ENCODE peak calls at places on chromosomes 1 and 21, in nine cellular contexts. J is neural progenitor cell, Q is thoracic aorta, O is gastrocnemius medialis, Y is psoas muscle, V is kidney, F is tibial nerve, P is cardiac muscle cell, H is left ventricle myocardium inferior. Z is an unnamed sample.

GRCh38 chr1:6785721-6786505 is 659 bp downstream of the CAMTA1 start:
- DNase-seq in Y (peak; percentile 52), P (peak; percentile 35), Q (no peak), H (peak; percentile 49), J (peak; percentile 80), O (peak; percentile 16), F (no peak), V (peak; percentile 84), Z (peak; percentile 27)

GRCh38 chr1:177082855-177083741 is 81.4 kb downstream of the ASTN1 start:
- DNase-seq in O (no peak), Y (no peak), H (no peak), F (peak; percentile 28), Q (no peak), P (no peak), J (no peak), V (no peak), Z (no peak)

GRCh38 chr1:186042216-186042615 is 308.0 kb downstream of the HMCN1 start:
- DNase-seq in F (no peak), J (no peak), Y (no peak), Q (no peak), V (no peak), H (no peak), O (no peak), P (peak; percentile 20), Z (no peak)

GRCh38 chr1:170548497-170548896 is 16.5 kb downstream of the GORAB start:
- DNase-seq in F (no peak), V (no peak), P (no peak), J (no peak), Q (no peak), O (no peak), H (no peak), Y (no peak), Z (no peak)

GRCh38 chr1:33269621-33270020 is 13.3 kb downstream of the ZNF362 start:
- DNase-seq in Q (no peak), H (no peak), Y (no peak), J (no peak), O (no peak), V (no peak), P (no peak), F (no peak), Z (no peak)

GRCh38 chr1:240739139-240739538 is 127.2 kb upstream of the GREM2 start:
- DNase-seq in Y (no peak), V (no peak), H (no peak), P (peak; percentile 1), Q (no peak), O (no peak), F (no peak), J (no peak), Z (no peak)

GRCh38 chr1:48644950-48645605 is 131.6 kb downstream of the BEND5 start:
- DNase-seq in P (no peak), H (no peak), Q (no peak), O (no peak), Y (no peak), F (no peak), V (no peak), J (peak; percentile 22), Z (no peak)

GRCh38 chr21:46018615-46019014 is 37.0 kb downstream of the COL6A1 start:
- DNase-seq in P (no peak), V (no peak), Q (no peak), F (no peak), Y (no peak), J (no peak), O (no peak), H (no peak), Z (no peak)

GRCh38 chr1:7967651-7968050 is 6.1 kb downstream of the PARK7 start:
- DNase-seq in V (no peak), Y (no peak), F (no peak), Q (no peak), O (no peak), H (no peak), P (no peak), J (no peak), Z (no peak)

GRCh38 chr1:205456868-205457724 is 1.3 kb upstream of the BLACAT1 start:
- DNase-seq in Q (no peak), H (no peak), P (no peak), F (no peak), J (peak; percentile 93), Y (no peak), O (no peak), V (no peak), Z (no peak)

GRCh38 chr1:115810609-115811008 is 30.3 kb downstream of the NHLH2 start:
- DNase-seq in H (no peak), O (no peak), V (no peak), Y (no peak), F (no peak), J (no peak), P (no peak), Q (no peak), Z (no peak)

GRCh38 chr1:112034277-112034676 is 44.8 kb upstream of the KCND3 start:
- DNase-seq in Y (no peak), P (no peak), O (no peak), H (no peak), V (no peak), Q (no peak), J (no peak), F (no peak), Z (no peak)

GRCh38 chr21:19913995-19914394 is 1084.2 kb upstream of the NCAM2 start:
- DNase-seq in O (no peak), P (no peak), Q (no peak), H (no peak), J (no peak), V (no peak), F (no peak), Y (no peak), Z (no peak)

GRCh38 chr1:21326861-21327344 is 36.6 kb upstream of the ECE1 start:
- DNase-seq in H (peak; percentile 59), V (no peak), Q (no peak), Y (peak; percentile 54), O (no peak), F (no peak), J (peak; percentile 54), P (no peak), Z (no peak)

GRCh38 chr1:244651956-244652698 is 799 bp upstream of the DESI2 start:
- DNase-seq in P (no peak), F (no peak), O (no peak), Q (no peak), Y (no peak), V (no peak), J (peak; percentile 21), H (no peak), Z (no peak)

GRCh38 chr21:36355071-36355680 is 30.0 kb upstream of the CHAF1B start:
- DNase-seq in F (no peak), V (no peak), H (no peak), Y (no peak), P (no peak), O (no peak), J (no peak), Q (no peak), Z (no peak)
- H3K9me3 ChIP-seq in F (no peaks in the 10 kb centered on the region), V (no peaks in the 10 kb centered on the region), H (no peaks in the 10 kb centered on the region), Y (no peaks in the 10 kb centered on the region), P (no peaks in the 10 kb centered on the region), O (no peaks in the 10 kb centered on the region), J (no peaks in the 10 kb centered on the region), Q (no peaks in the 10 kb centered on the region), Z (no peaks in the 10 kb centered on the region)

DNA sequence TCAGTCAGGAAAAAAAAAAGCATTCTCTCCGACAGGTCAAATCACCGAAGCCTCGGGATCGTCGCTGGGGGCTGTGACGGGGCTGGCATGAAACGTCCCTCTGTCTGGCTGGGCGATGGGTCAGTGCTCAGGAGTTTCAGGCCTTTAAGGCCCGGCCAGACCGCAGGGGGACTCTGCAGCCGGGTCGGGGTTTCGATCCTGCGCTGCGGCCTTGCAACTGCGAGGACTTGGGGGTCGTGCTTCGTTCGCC is 8.2 kb upstream of the CROCC start:
- DNase-seq in V (no peak), Y (no peak), F (no peak), H (no peak), P (no peak), Q (no peak), J (no peak), O (no peak), Z (no peak)
- TF ChIP-seq CTCF in V (no peak), Y (no peak), F (no peak), H (no peak), P (no peak), Q (no peak), J (no peak), O (no peak), Z (no peak)

DNA sequence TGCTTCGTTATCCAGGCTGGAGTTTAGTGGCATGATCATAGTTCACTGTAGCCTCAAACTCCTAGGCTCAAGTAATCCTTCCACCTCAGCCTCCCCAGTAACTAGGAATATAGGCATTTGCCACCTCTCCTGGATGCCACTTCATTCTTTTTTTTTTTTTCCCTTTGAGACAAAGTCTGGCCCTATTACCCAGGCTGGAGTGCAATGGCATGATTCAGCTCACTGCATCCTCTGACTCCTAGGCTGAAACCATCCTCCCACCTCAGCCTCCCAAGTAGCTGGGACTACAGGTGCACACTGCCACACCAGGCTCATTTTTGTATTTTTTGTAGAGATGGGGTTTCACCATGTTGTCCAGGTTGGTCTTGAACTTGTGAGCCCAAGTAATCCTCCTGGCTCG is 19.3 kb downstream of the OSBPL9 start:
- DNase-seq in H (no peak), O (no peak), V (no peak), P (no peak), Y (no peak), J (no peak), F (no peak), Q (no peak), Z (no peak)
- H3K27ac ChIP-seq in H (no peak overlapping the region), O (peak overlapping the region; percentile 75), V (no peak overlapping the region), P (no peak overlapping the region), Y (peak overlapping the region; percentile 91), J (no peak overlapping the region), F (no peak overlapping the region), Q (peak overlapping the region; percentile 87), Z (no peak overlapping the region)

GRCh38 chr1:5371270-5371669 is 621.0 kb downstream of the NPHP4 start:
- DNase-seq in F (no peak), Y (no peak), O (no peak), P (no peak), J (no peak), Q (no peak), V (no peak), H (no peak), Z (no peak)

GRCh38 chr1:5374176-5374575 is 618.0 kb downstream of the NPHP4 start:
- DNase-seq in V (no peak), F (no peak), O (no peak), P (no peak), J (no peak), H (no peak), Y (no peak), Q (no peak), Z (no peak)

GRCh38 chr1:5375437-5375836 is 616.8 kb downstream of the NPHP4 start:
- DNase-seq in F (no peak), J (no peak), V (no peak), Y (no peak), Q (no peak), P (no peak), H (no peak), O (no peak), Z (no peak)

GRCh38 chr1:5370321-5370720 is 621.9 kb downstream of the NPHP4 start:
- DNase-seq in F (no peak), Y (no peak), P (no peak), Q (no peak), V (no peak), O (no peak), J (no peak), H (no peak), Z (no peak)

DNA sequence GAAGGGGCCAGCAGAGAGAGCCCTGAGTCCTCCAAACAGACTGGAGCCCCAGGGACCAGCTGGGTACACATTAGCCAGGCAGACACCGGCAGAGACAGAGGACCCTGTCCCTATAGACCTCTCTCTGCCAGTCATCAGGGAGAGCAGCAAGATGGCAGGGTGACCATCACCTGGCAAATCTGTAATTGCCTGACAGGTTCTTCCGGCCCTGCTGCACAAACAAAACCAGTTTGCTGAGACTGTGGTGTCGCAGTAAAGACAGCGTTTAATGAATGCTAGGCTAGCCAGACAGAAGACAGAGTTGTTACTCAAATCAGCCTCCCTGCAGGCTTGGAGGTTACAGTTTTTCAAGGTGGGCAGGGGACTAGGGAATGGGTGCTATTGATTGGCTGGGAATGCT is 618.9 kb downstream of the NPHP4 start:
- DNase-seq in Q (no peak), O (no peak), Y (no peak), P (no peak), H (no peak), V (no peak), F (no peak), J (no peak), Z (no peak)
- H3K9me3 ChIP-seq in Q (no peaks in the 10 kb centered on the region), O (no peaks in the 10 kb centered on the region), Y (no peaks in the 10 kb centered on the region), P (no peaks in the 10 kb centered on the region), H (peaks cover 14% of the 10 kb centered on the region), V (no peaks in the 10 kb centered on the region), F (no peaks in the 10 kb centered on the region), J (no peaks in the 10 kb centered on the region), Z (peaks cover 7% of the 10 kb centered on the region)